ENCODE peak calls at places on chromosome 2, in five cellular contexts. Y, I, V, R and X are unnamed samples. For H3K4me1, the result is how much of the 10 kb centered on the place peaks cover.

GRCh38 chr2:71936076-71937030 is 211.3 kb downstream of the CYP26B1 start:
- DNase-seq in Y (no peak), I (no peak), R (no peak), V (no peak), X (no peak)

GRCh38 chr2:170039401-170040172 is 138.4 kb upstream of the MYO3B start:
- DNase-seq in Y (no peak), I (no peak), V (no peak), R (no peak), X (no peak)

GRCh38 chr2:50607746-50608145 is 424.2 kb downstream of the NRXN1 start:
- DNase-seq in I (no peak), Y (no peak), R (no peak), V (no peak), X (no peak)

GRCh38 chr2:238260879-238261278 is 21.0 kb upstream of the HES6 start:
- DNase-seq in V (no peak), R (no peak), Y (peak), I (no peak), X (no peak)

GRCh38 chr2:9010866-9011265 is 7.4 kb upstream of the MBOAT2 start:
- DNase-seq in R (no peak), I (no peak), V (no peak), Y (no peak), X (no peak)

GRCh38 chr2:34447097-34447496 is 848.0 kb upstream of the FAM98A start:
- DNase-seq in R (no peak), Y (no peak), I (no peak), V (no peak), X (no peak)

GRCh38 chr2:88669371-88670214 is 21.9 kb upstream of the RPIA start:
- DNase-seq in Y (peak), V (no peak), I (peak), R (no peak), X (no peak)

GRCh38 chr2:12705742-12706141 is 11.0 kb upstream of the TRIB2 start:
- DNase-seq in V (no peak), Y (no peak), R (no peak), I (no peak), X (no peak)

GRCh38 chr2:216426938-216427337 is 14.7 kb downstream of the SMARCAL1 start:
- DNase-seq in R (no peak), V (no peak), I (no peak), Y (no peak), X (no peak)

GRCh38 chr2:70440621-70441020 is 113.0 kb downstream of the TGFA start:
- DNase-seq in I (no peak), R (no peak), Y (no peak), V (no peak), X (no peak)

GRCh38 chr2:160916300-160916699 is 243.9 kb upstream of the TANK start:
- DNase-seq in V (no peak), R (no peak), I (no peak), Y (no peak), X (no peak)

GRCh38 chr2:223681125-223681524 is 79.0 kb upstream of the SCG2 start:
- DNase-seq in I (no peak), R (no peak), Y (no peak), V (no peak), X (no peak)

GRCh38 chr2:201949036-201950012 is 84.3 kb upstream of the FZD7 start:
- DNase-seq in V (no peak), R (no peak), Y (no peak), I (no peak), X (no peak)

GRCh38 chr2:159095813-159096212 is 127.4 kb downstream of the TANC1 start:
- DNase-seq in I (no peak), R (no peak), V (no peak), Y (no peak), X (no peak)
- H3K4me1 ChIP-seq in I (under half), R (under half), V (under half), Y (under half), X (under half)

DNA sequence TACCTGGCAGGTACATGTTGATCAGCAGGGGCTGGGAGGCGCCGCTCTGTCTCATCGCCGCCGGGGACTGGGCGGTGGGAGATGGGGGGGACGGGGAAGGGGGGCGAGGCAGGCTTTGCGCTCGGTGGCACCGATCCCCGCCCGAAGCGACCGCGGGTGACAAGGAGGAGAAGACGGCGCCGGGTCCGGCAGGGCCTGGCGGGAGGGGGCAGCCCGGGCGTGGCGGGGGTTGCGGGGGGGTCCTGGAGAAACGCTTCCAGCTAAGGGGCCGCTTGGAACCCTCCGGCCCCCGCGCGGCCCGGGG is at the start of gene FEV:
- DNase-seq in V (no peak), R (no peak), I (no peak), Y (no peak), X (no peak)
- H3K4me3 ChIP-seq in V (peak), R (no peak), I (no peak), Y (no peak), X (no peak)

GRCh38 chr2:46947841-46948240 is 32.2 kb upstream of the MCFD2 start:
- DNase-seq in Y (no peak), R (no peak), V (no peak), I (no peak), X (no peak)
- H3K4me1 ChIP-seq in Y (under half), R (under half), V (under half), I (under half), X (under half)

GRCh38 chr2:10071176-10071575 is 9.0 kb downstream of the CYS1 start:
- DNase-seq in I (no peak), R (no peak), V (no peak), Y (no peak), X (no peak)
- H3K4me3 ChIP-seq in I (no peak), R (no peak), V (no peak), Y (no peak), X (no peak)

DNA sequence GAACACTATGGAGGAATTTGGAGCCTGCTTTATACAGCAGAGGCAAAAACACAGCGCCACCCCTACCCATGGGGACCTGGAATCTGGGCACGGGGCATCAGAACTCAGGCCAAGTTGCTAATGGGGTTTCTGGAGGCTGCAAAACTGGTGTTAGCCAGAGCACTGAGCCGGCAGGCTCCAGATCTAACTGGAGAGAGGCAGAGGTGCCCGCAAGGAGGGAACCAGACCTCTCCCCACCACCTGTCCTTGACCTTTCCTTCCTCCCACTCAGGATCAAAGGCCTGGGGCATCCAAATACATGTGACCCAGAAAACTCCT is 126.6 kb downstream of the TNS1 start:
- DNase-seq in V (no peak), R (no peak), I (no peak), Y (no peak), X (no peak)
- H3K4me1 ChIP-seq in V (under half), R (under half), I (under half), Y (under half), X (under half)

DNA sequence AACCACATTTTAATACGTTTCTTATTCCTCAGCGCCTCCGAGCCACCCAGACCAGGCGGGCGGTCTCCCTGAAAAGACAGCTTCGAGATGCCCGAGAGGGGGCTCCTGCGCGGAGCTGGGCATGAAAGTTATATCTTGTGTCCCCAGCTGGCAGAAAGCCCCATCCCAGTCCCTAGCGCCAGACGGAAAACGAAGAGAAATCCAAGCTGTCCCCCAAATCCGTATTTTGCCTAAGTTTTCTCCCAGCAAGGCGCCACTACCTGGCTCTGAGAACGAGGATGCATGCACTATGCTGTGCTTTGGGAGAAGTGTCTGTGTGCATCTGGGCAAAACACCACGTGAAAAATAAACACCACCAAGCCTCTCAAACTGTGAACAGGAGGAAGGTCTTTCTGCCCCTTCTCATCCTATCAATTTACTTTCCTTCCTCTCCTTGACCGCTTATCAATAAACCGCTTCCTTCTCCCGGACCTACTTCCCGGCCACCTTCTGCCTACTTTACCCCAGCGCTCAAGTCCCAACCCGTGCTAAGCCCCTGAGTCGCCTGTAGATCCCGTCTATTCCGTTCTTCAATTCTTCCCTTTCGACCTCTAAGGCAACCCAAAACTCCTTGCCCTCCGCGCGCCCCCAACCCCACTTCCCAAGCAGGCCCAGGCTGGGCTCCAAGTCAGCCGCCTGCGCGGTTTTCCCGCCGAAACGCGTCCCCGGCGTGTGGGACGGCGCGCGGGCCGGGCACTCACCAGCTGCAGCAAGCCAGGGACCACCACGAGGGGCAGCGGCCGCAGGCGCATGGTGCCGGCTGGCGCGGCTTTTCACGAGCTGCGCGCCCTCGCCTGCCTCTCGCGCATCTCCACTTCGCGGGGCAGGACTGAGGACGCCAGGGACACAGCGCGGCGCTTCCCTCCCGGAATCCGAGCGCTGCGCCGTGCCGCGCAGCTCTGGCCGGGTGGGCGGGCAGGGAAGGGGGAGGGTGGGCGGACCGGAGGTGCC is at the start of gene NXPH2:
- DNase-seq in V (no peak), I (no peak), R (no peak), Y (no peak), X (peak)
- H3K4me3 ChIP-seq in V (peak), I (no peak), R (no peak), Y (peak), X (peak)

GRCh38 chr2:128308889-128309288 is 9.8 kb downstream of the HS6ST1 start:
- DNase-seq in I (no peak), V (no peak), R (no peak), Y (no peak), X (no peak)
- H3K4me1 ChIP-seq in I (half or more), V (under half), R (under half), Y (half or more), X (half or more)

GRCh38 chr2:54584598-54584997 is 128.5 kb downstream of the SPTBN1 start:
- DNase-seq in Y (no peak), V (no peak), R (no peak), I (no peak), X (no peak)

GRCh38 chr2:54585136-54585535 is 129.0 kb downstream of the SPTBN1 start:
- DNase-seq in Y (no peak), R (no peak), V (no peak), I (no peak), X (no peak)

GRCh38 chr2:54579682-54580349 is 123.7 kb downstream of the SPTBN1 start:
- DNase-seq in V (no peak), R (peak), I (no peak), Y (peak), X (no peak)

GRCh38 chr2:54581326-54582039 is 125.4 kb downstream of the SPTBN1 start:
- DNase-seq in V (no peak), R (no peak), I (no peak), Y (no peak), X (no peak)

GRCh38 chr2:54582987-54583386 is 126.9 kb downstream of the SPTBN1 start:
- DNase-seq in R (no peak), Y (no peak), V (no peak), I (no peak), X (no peak)
- H3K4me3 ChIP-seq in R (no peak), Y (no peak), V (no peak), I (no peak), X (no peak)

DNA sequence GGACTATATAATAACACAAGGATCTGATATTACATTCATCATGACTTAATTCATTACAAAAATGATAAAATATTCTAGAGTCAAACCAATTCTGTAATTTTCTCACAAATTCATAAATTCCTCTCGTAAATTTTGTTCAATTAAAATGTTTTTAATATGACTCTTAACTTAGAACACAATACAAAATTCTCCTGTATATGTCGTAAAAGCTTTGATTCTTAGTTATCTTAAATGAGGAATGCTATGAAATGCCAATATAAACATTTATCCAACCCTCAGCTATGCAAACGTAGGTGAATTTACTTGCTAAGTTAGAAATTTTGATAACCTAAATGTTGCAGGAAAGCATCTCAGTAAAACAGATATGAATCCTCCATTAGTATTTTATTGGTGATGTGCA is 28.9 kb downstream of the ARHGAP15 start:
- DNase-seq in R (no peak), Y (no peak), I (no peak), V (no peak), X (no peak)
- H3K4me1 ChIP-seq in R (under half), Y (under half), I (under half), V (under half), X (under half)

GRCh38 chr2:56185582-56186046 is 1.8 kb downstream of the CCDC85A start:
- DNase-seq in V (no peak), Y (no peak), R (no peak), I (peak), X (no peak)
- H3K4me3 ChIP-seq in V (peak), Y (no peak), R (no peak), I (no peak), X (peak)